ENCODE peak calls at places on chromosomes 16 and 17, in five cellular contexts. Y is astrocyte of the cerebellum; N is CD8-positive, alpha-beta memory T cell; G is left lung; V is AG10803. A is an unnamed sample.

GRCh38 chr16:69417537-69418199 is 6.8 kb upstream of the CYB5B start:
- DNase-seq in G (no peak), N (no peak), Y (no peak), V (peak), A (no peak)

GRCh38 chr17:68357886-68358285 is 66.6 kb downstream of the ARSG start:
- DNase-seq in N (no peak), Y (no peak), V (no peak), G (no peak), A (no peak)

GRCh38 chr17:7711356-7711755 is 6.2 kb upstream of the DNAH2 start:
- DNase-seq in G (no peak), N (no peak), Y (no peak), V (no peak), A (no peak)

GRCh38 chr17:41625602-41626001 is 1.2 kb upstream of the KRT17 start:
- DNase-seq in N (peak), G (no peak), V (no peak), Y (no peak), A (no peak)

GRCh38 chr17:58193641-58194259 is 1.2 kb downstream of the EPX start:
- DNase-seq in Y (no peak), G (no peak), V (no peak), N (no peak), A (no peak)

GRCh38 chr16:66996983-66997358 is 8.6 kb downstream of the CES4A start:
- DNase-seq in G (no peak), N (no peak), V (no peak), Y (no peak), A (no peak)

GRCh38 chr17:41588126-41588810 is 1.6 kb upstream of the KRT14 start:
- DNase-seq in G (no peak), Y (no peak), N (no peak), V (no peak), A (no peak)

GRCh38 chr16:84043486-84044107 is 1.0 kb upstream of the SLC38A8 start:
- DNase-seq in G (no peak), V (no peak), Y (no peak), N (no peak), A (no peak)

GRCh38 chr17:57539528-57540301 is 205.4 kb downstream of the CCDC182 start:
- DNase-seq in G (no peak), Y (no peak), V (no peak), N (no peak), A (no peak)

GRCh38 chr17:9672266-9672665 is 26.9 kb downstream of the USP43 start:
- DNase-seq in G (no peak), N (no peak), V (peak), Y (no peak), A (no peak)

GRCh38 chr17:51805220-51805619 is 353.3 kb downstream of the CA10 start:
- DNase-seq in V (no peak), Y (no peak), G (no peak), N (no peak), A (no peak)

GRCh38 chr17:51802544-51802943 is 356.0 kb downstream of the CA10 start:
- DNase-seq in V (no peak), G (no peak), Y (no peak), N (no peak), A (no peak)

GRCh38 chr17:51803161-51803560 is 355.4 kb downstream of the CA10 start:
- DNase-seq in G (no peak), Y (no peak), N (no peak), V (no peak), A (no peak)

GRCh38 chr17:51807460-51807859 is 351.1 kb downstream of the CA10 start:
- DNase-seq in N (no peak), V (no peak), Y (no peak), G (no peak), A (no peak)

GRCh38 chr17:51805765-51806164 is 352.7 kb downstream of the CA10 start:
- DNase-seq in N (no peak), V (no peak), G (no peak), Y (no peak), A (no peak)
- H3K4me3 ChIP-seq in N (no peak), V (no peak), G (no peak), Y (no peak), A (no peak)

DNA sequence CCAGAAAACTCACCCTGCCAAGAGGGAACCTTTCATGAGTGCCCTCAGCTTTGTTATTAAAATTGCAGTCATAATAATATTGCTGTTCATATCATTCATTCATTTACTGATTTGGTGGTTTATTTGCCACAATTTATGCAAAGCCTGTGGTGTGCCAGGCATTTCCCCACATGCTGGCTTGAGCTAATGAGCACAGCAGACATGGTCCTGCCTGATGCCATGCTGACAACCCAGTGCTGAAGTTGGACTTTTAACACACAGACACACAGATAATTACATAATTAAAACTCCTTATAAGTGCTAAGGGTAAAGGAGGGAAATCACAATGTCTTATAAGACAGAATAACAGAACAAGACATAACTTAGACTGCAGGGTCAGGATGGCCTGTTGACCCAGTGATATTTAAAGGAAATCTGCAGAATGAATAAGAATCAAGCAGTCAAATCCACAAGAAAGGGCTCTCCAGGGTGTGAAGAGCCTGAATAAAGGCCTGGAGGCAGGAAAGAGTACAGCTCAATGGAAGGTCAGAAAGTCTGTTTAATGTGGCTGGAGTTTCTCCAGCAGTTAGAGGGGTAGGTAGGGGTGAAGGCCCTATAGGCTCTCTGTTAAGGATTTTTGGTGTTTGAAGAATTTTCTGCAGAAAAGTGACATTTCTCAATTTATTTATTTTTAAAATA is 196.9 kb upstream of the CDH11 start:
- DNase-seq in N (no peak), V (no peak), G (no peak), Y (no peak), A (no peak)
- H3K4me3 ChIP-seq in N (no peak), V (no peak), G (no peak), Y (no peak), A (no peak)

GRCh38 chr17:44688200-44688599 is 1.4 kb downstream of the CCDC43 start:
- DNase-seq in N (no peak), Y (no peak), G (no peak), V (no peak), A (no peak)
- H3K4me3 ChIP-seq in N (no peak), Y (peak), G (no peak), V (peak), A (no peak)

GRCh38 chr17:37361543-37361942 is 14.2 kb upstream of the C17orf78 start:
- DNase-seq in V (no peak), G (no peak), N (no peak), Y (no peak), A (no peak)
- H3K4me3 ChIP-seq in V (no peak), G (no peak), N (no peak), Y (no peak), A (no peak)